ENCODE peak calls at places on chromosome 20, in five cellular contexts. P is K562, X is H1, T is GM12878, M is HepG2. G is an unnamed sample. For H3K27me3, the result is how much of the 10 kb centered on the place peaks cover.

GRCh38 chr20:4283011-4283410 is 267.7 kb upstream of the RNF24 start:
- DNase-seq in P (no peak), X (no peak), T (no peak), M (no peak), G (no peak)

GRCh38 chr20:33936651-33937050 is 57.1 kb upstream of the RALY start:
- DNase-seq in P (no peak), X (no peak), T (no peak), M (no peak), G (no peak)

GRCh38 chr20:64205611-64206026 is 41.4 kb downstream of the MYT1 start:
- DNase-seq in P (no peak), X (no peak), T (no peak), M (no peak), G (no peak)

GRCh38 chr20:48606117-48606840 is 221.5 kb downstream of the PREX1 start:
- DNase-seq in P (no peak), X (no peak), T (no peak), M (no peak), G (no peak)

GRCh38 chr20:45406260-45407066 is 1.6 kb upstream of the DBNDD2 start:
- DNase-seq in P (peak), X (no peak), T (no peak), M (no peak), G (peak)

GRCh38 chr20:46218656-46219055 is 89.6 kb downstream of the CDH22 start:
- DNase-seq in P (no peak), X (no peak), T (no peak), M (no peak), G (no peak)

GRCh38 chr20:32365560-32365959 is 7.4 kb downstream of the ASXL1 start:
- DNase-seq in P (no peak), X (no peak), T (no peak), M (no peak), G (no peak)

GRCh38 chr20:50242863-50243609 is 52.4 kb downstream of the CEBPB start:
- DNase-seq in P (no peak), X (no peak), T (no peak), M (peak), G (no peak)

GRCh38 chr20:25584905-25585704 is at the start of gene NINL:
- DNase-seq in P (peak), X (peak), T (no peak), M (peak), G (peak)

GRCh38 chr20:57753332-57754164 is 43.7 kb upstream of the PMEPA1 start:
- DNase-seq in P (no peak), X (no peak), T (no peak), M (no peak), G (no peak)

GRCh38 chr20:32966382-32966781 is 37.9 kb downstream of the SUN5 start:
- DNase-seq in P (no peak), X (no peak), T (no peak), M (no peak), G (no peak)

GRCh38 chr20:3226864-3227263 is 12.1 kb downstream of the SLC4A11 start:
- DNase-seq in P (no peak), X (no peak), T (no peak), M (no peak), G (no peak)

GRCh38 chr20:21709535-21709904 is 4.1 kb downstream of the PAX1 start:
- DNase-seq in P (no peak), X (no peak), T (no peak), M (no peak), G (no peak)

GRCh38 chr20:1940581-1940980 is 45.4 kb downstream of the SIRPA start:
- DNase-seq in P (no peak), X (no peak), T (no peak), M (no peak), G (no peak)

GRCh38 chr20:58306421-58307261 is 2.9 kb upstream of the RAB22A start:
- DNase-seq in P (peak), X (no peak), T (peak), M (peak), G (no peak)

GRCh38 chr20:24406761-24407550 is 62.5 kb upstream of the SYNDIG1 start:
- DNase-seq in P (no peak), X (no peak), T (no peak), M (no peak), G (no peak)

GRCh38 chr20:1885940-1886693 is 9.1 kb upstream of the SIRPA start:
- DNase-seq in P (no peak), X (no peak), T (no peak), M (no peak), G (no peak)

GRCh38 chr20:62651285-62652021 is 9.2 kb downstream of the SLCO4A1 start:
- DNase-seq in P (peak), X (no peak), T (peak), M (no peak), G (peak)

GRCh38 chr20:9054176-9054575 is 14.7 kb upstream of the PLCB4 start:
- DNase-seq in P (no peak), X (no peak), T (no peak), M (no peak), G (no peak)

GRCh38 chr20:62617711-62618483 is 24.4 kb upstream of the SLCO4A1 start:
- DNase-seq in P (no peak), X (no peak), T (no peak), M (peak), G (no peak)

GRCh38 chr20:2101057-2101934 is at the start of gene STK35:
- DNase-seq in P (peak), X (no peak), T (peak), M (no peak), G (peak)

GRCh38 chr20:58048096-58048702 is 180.3 kb downstream of the ANKRD60 start:
- DNase-seq in P (peak), X (no peak), T (no peak), M (peak), G (peak)

GRCh38 chr20:57215426-57215825 is 51.0 kb downstream of the BMP7 start:
- DNase-seq in P (no peak), X (no peak), T (no peak), M (no peak), G (no peak)

GRCh38 chr20:33674294-33675126 is at the start of gene NECAB3:
- DNase-seq in P (peak), X (no peak), T (no peak), M (peak), G (peak)

GRCh38 chr20:5908981-5909380 is 41.4 kb downstream of the TRMT6 start:
- DNase-seq in P (no peak), X (no peak), T (no peak), M (no peak), G (no peak)
- H3K27me3 ChIP-seq in P (under half), X (under half), T (under half), M (under half), G (under half)

DNA sequence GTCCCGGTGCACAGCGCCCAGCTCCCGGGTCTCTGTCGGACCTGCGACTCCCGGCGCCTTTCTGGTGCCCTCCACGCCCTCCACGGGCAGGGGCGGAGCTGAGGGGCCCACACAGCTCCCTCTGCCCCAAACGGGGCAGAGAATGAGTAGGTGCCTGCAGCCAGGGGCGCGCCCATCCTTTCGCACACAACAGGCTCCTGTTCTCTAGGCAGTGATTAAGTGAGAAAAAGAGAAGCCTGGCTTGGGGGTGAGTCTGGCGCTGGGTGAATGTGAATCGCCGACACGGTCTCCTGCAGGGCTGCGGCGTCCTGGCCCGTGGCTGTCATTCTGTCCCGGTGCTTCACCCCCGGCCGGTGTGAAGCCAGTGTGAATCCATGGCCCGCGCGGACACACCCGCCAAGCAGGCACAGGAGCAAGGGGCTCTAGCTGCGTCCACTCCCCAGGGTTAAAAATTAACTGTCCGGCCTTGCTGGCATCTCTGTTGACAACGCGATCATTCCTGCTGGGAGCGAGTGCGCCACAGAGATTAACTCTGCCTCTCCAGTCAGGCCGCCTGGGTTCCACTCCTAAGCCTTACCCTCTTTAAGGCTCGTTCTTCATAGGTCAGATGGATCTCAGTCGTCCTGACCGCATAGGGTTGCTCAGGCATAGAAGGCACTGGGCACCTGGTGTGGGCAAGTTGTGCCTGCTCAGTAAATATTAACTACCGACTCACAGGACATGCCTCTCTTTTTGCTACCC is 88.8 kb downstream of the PCSK2 start:
- DNase-seq in P (no peak), X (no peak), T (no peak), M (peak), G (peak)
- TF ChIP-seq CREB1 in P (no peak), X (no peak), T (no peak), M (no peak), G (no peak)

GRCh38 chr20:43916875-43917371 is 2.3 kb downstream of the TOX2 start:
- DNase-seq in P (no peak), X (no peak), T (peak), M (no peak), G (peak)
- H3K27me3 ChIP-seq in P (under half), X (under half), T (under half), M (under half), G (half or more)

GRCh38 chr20:19830351-19830750 is 72.3 kb downstream of the RIN2 start:
- DNase-seq in P (no peak), X (no peak), T (no peak), M (no peak), G (no peak)
- TF ChIP-seq CREB1 in P (no peak), X (no peak), T (no peak), M (no peak), G (no peak)

DNA sequence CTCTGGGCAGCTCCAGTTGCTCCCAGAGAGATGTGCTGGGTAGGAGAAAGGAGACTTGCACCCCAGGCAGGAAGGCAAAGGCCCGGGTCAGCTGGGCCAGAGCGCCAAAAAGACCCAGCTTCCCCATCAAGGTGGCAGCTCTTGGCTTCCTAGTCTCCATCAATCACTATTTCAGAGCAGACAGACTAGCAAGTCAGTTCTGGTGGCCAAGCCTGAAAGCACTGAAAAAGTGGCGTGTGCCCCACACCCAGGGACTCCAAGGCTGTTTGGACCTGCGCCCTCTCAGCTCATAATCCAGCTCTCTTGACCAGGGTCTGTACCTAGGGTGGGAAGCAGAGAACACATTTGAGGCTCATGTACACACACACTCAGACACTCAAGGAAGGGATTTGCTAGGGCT is 3.7 kb downstream of the MAFB start:
- DNase-seq in P (no peak), X (no peak), T (no peak), M (no peak), G (peak)
- H3K27me3 ChIP-seq in P (under half), X (half or more), T (under half), M (under half), G (half or more)

DNA sequence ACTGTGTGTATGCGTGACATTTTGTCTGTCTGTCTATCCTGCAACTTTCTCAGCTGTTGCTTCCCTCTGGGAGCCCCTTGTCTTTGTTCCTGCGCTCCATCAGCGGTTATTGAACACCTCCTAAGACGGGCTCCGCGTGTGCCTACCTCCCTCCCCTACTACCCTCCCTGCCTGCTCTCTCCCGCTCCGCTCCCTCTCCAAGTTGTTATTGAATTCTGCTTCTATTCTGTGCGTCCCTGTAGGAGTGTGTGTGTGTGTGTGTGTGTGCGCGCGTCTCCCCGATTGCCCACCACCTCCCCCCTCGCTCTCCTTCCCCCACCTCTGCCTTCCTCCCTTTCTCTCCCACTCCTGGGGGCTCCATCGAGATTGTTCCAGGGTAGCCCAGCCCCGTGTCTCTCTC is 68.2 kb downstream of the SRC start:
- DNase-seq in P (no peak), X (no peak), T (no peak), M (no peak), G (no peak)
- TF ChIP-seq CREB1 in P (no peak), X (no peak), T (no peak), M (no peak), G (no peak)

GRCh38 chr20:20363449-20364015 is 4.4 kb upstream of the INSM1 start:
- DNase-seq in P (no peak), X (no peak), T (no peak), M (no peak), G (peak)

GRCh38 chr20:20358801-20359200 is 9.1 kb upstream of the INSM1 start:
- DNase-seq in P (no peak), X (no peak), T (no peak), M (no peak), G (no peak)

GRCh38 chr20:20362774-20363435 is 5.0 kb upstream of the INSM1 start:
- DNase-seq in P (no peak), X (no peak), T (no peak), M (no peak), G (peak)

GRCh38 chr20:20359628-20360027 is 8.3 kb upstream of the INSM1 start:
- DNase-seq in P (no peak), X (no peak), T (no peak), M (no peak), G (no peak)

DNA sequence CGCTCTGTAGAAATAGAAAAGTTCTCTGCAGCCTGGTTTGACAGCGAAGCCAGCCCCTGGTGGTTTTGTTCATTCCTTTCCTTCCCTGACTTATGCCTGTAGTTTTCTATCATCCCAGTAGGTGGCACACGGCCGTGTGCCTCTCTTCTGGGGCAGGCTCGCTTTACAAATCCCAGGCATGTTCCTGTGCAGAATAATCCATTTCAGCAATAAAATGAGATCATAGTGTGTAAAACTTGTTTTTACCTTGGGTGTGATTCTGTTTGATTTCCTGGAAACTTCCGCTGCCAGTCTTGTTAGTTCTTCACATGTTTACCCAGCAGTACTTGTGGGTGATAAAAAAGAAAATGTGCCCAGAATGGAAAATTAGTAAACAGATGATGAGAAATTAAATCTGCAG is 7.4 kb upstream of the INSM1 start:
- DNase-seq in P (peak), X (no peak), T (no peak), M (peak), G (peak)
- H3K27me3 ChIP-seq in P (under half), X (half or more), T (under half), M (under half), G (half or more)

GRCh38 chr20:36469973-36470372 is 71.3 kb upstream of the MYL9 start:
- DNase-seq in P (no peak), X (no peak), T (no peak), M (no peak), G (no peak)

GRCh38 chr20:36465109-36466080 is 75.9 kb upstream of the MYL9 start:
- DNase-seq in P (peak), X (no peak), T (no peak), M (peak), G (peak)

GRCh38 chr20:36466089-36466488 is 75.2 kb upstream of the MYL9 start:
- DNase-seq in P (no peak), X (no peak), T (no peak), M (no peak), G (no peak)

GRCh38 chr20:36468149-36469000 is 72.9 kb upstream of the MYL9 start:
- DNase-seq in P (no peak), X (no peak), T (no peak), M (peak), G (no peak)

GRCh38 chr20:36467076-36467999 is 74.0 kb upstream of the MYL9 start:
- DNase-seq in P (peak), X (no peak), T (no peak), M (no peak), G (no peak)
- TF ChIP-seq CREB1 in P (no peak), X (no peak), T (no peak), M (no peak), G (no peak)

GRCh38 chr20:51277961-51278360 is 255.1 kb upstream of the KCNG1 start:
- DNase-seq in P (no peak), X (no peak), T (no peak), M (no peak), G (no peak)
- H3K27me3 ChIP-seq in P (under half), X (under half), T (under half), M (under half), G (under half)

GRCh38 chr20:54208492-54209044 is 681 bp downstream of the PFDN4 start:
- DNase-seq in P (peak), X (no peak), T (no peak), M (peak), G (peak)
- TF ChIP-seq CREB1 in P (no peak), X (no peak), T (no peak), M (no peak), G (no peak)

G was measured in GM23338.